ENCODE peak calls at places on chromosomes 6 and 20, in nine cellular contexts. X, M, H, V, K, R, P, Z and L are unnamed samples.

GRCh38 chr20:5621305-5621704 is 128.9 kb upstream of the SHLD1 start:
- DNase-seq in R (peak; percentile 21), V (peak; percentile 90), K (no peak), H (no peak), X (peak; percentile 91), P (no peak), Z (peak; percentile 94), M (no peak), L (peak; percentile 34)

GRCh38 chr20:45920795-45921617 is 9.1 kb upstream of the PLTP start:
- DNase-seq in Z (no peak), V (no peak), X (no peak), P (no peak), K (no peak), H (no peak), M (no peak), R (no peak), L (no peak)

GRCh38 chr20:9966966-9967365 is 67.8 kb upstream of the ANKEF1 start:
- DNase-seq in V (no peak), M (peak; percentile 13), H (no peak), K (no peak), Z (peak; percentile 32), P (no peak), X (peak; percentile 26), R (no peak), L (peak; percentile 19)

GRCh38 chr6:39178235-39178634 is 51.0 kb downstream of the KCNK5 start:
- DNase-seq in H (no peak), K (no peak), P (no peak), Z (no peak), X (no peak), M (no peak), R (no peak), V (no peak), L (no peak)

GRCh38 chr6:36621371-36621855 is 27.3 kb downstream of the SRSF3 start:
- DNase-seq in X (no peak), V (no peak), Z (no peak), K (no peak), R (no peak), P (no peak), H (no peak), M (no peak), L (no peak)

GRCh38 chr20:35355372-35355771 is 56.4 kb downstream of the UQCC1 start:
- DNase-seq in P (no peak), Z (no peak), R (no peak), H (no peak), K (no peak), M (no peak), V (no peak), X (no peak), L (no peak)

GRCh38 chr20:46401478-46401860 is 4.9 kb downstream of the ELMO2 start:
- DNase-seq in K (peak; percentile 22), P (peak; percentile 23), Z (no peak), M (no peak), R (no peak), H (no peak), V (no peak), X (no peak), L (no peak)

GRCh38 chr6:123888779-123889513 is 85.3 kb downstream of the NKAIN2 start:
- DNase-seq in K (no peak), M (no peak), H (no peak), Z (no peak), P (no peak), X (peak; percentile 58), R (no peak), V (no peak), L (no peak)

GRCh38 chr6:29926081-29926794 is 16.1 kb upstream of the HLA-A start:
- DNase-seq in M (no peak), K (no peak), Z (no peak), P (peak; percentile 53), R (no peak), X (no peak), H (no peak), V (no peak), L (no peak)

GRCh38 chr6:139173172-139173571 is 38.3 kb downstream of the HECA start:
- DNase-seq in Z (no peak), P (no peak), K (no peak), H (no peak), M (no peak), X (peak; percentile 12), R (no peak), V (no peak), L (no peak)

GRCh38 chr20:63976980-63977391 is 2.5 kb downstream of the SAMD10 start:
- DNase-seq in R (no peak), X (no peak), K (no peak), Z (no peak), V (no peak), H (no peak), P (no peak), M (no peak), L (no peak)

GRCh38 chr6:169345198-169345597 is 91.6 kb upstream of the THBS2 start:
- DNase-seq in R (no peak), V (no peak), X (no peak), K (no peak), P (no peak), H (no peak), Z (no peak), M (no peak), L (no peak)

GRCh38 chr6:107098436-107099307 is 16.6 kb downstream of the BEND3 start:
- DNase-seq in Z (no peak), X (no peak), P (no peak), M (no peak), H (no peak), R (no peak), K (no peak), V (no peak), L (no peak)

GRCh38 chr6:7974932-7975763 is 64.6 kb upstream of the TXNDC5 start:
- DNase-seq in K (no peak), X (peak; percentile 70), Z (no peak), V (no peak), H (peak; percentile 91), R (peak; percentile 75), M (peak; percentile 100), P (no peak), L (peak; percentile 93)

GRCh38 chr6:88302769-88303230 is 136.7 kb upstream of the CNR1 start:
- DNase-seq in K (no peak), M (no peak), H (peak; percentile 44), V (no peak), P (no peak), Z (no peak), X (no peak), R (no peak), L (no peak)

GRCh38 chr6:13461805-13462204 is 25.6 kb downstream of the GFOD1 start:
- DNase-seq in R (no peak), H (no peak), Z (no peak), M (no peak), X (no peak), V (no peak), K (no peak), P (no peak), L (no peak)

GRCh38 chr6:146090474-146090873 is 61.6 kb downstream of the GRM1 start:
- DNase-seq in X (no peak), V (no peak), H (peak; percentile 78), K (no peak), Z (no peak), R (no peak), P (no peak), M (no peak), L (no peak)

GRCh38 chr6:113530769-113531168 is 326.4 kb upstream of the MARCKS start:
- DNase-seq in P (no peak), X (no peak), H (peak; percentile 72), M (peak; percentile 39), V (no peak), Z (no peak), R (no peak), K (no peak), L (no peak)

GRCh38 chr6:21740719-21741118 is 147.2 kb downstream of the SOX4 start:
- DNase-seq in H (no peak), P (no peak), Z (peak; percentile 27), M (no peak), K (no peak), V (no peak), X (peak; percentile 70), R (no peak), L (no peak)

GRCh38 chr6:1231941-1232340 is 80.0 kb upstream of the FOXQ1 start:
- DNase-seq in V (no peak), H (peak; percentile 75), M (no peak), X (no peak), Z (no peak), R (no peak), K (no peak), P (no peak), L (no peak)